ENCODE peak calls at places on chromosomes 16 and 17, in six cellular contexts. One of them, this sample, is unnamed.

GRCh38 chr17:34990921-34991365 is 10.6 kb downstream of the LIG3 start:
- DNase-seq in RWPE1: no peak
- DNase-seq in AG10803: peak; percentile 12
- DNase-seq in fibroblast of mammary gland: peak; percentile 6
- DNase-seq in AG09309: no peak
- DNase-seq in lower leg skin: no peak
- DNase-seq in this sample: no peak

GRCh38 chr17:81870155-81870977 is 771 bp downstream of the ARHGDIA start:
- DNase-seq in RWPE1: no peak
- DNase-seq in AG10803: peak; percentile 45
- DNase-seq in fibroblast of mammary gland: peak; percentile 69
- DNase-seq in AG09309: no peak
- DNase-seq in lower leg skin: peak; percentile 90
- DNase-seq in this sample: peak; percentile 34

GRCh38 chr16:70692481-70693203 is 6.8 kb upstream of the MTSS2 start:
- DNase-seq in RWPE1: no peak
- DNase-seq in AG10803: no peak
- DNase-seq in fibroblast of mammary gland: no peak
- DNase-seq in AG09309: no peak
- DNase-seq in lower leg skin: no peak
- DNase-seq in this sample: no peak

GRCh38 chr16:9072806-9073341 is 18.6 kb upstream of the HAPSTR1 start:
- DNase-seq in RWPE1: peak; percentile 42
- DNase-seq in AG10803: peak; percentile 91
- DNase-seq in fibroblast of mammary gland: peak; percentile 94
- DNase-seq in AG09309: peak; percentile 77
- DNase-seq in lower leg skin: no peak
- DNase-seq in this sample: no peak

GRCh38 chr17:83143817-83144231 is 64.4 kb downstream of the METRNL start:
- DNase-seq in RWPE1: no peak
- DNase-seq in AG10803: no peak
- DNase-seq in fibroblast of mammary gland: no peak
- DNase-seq in AG09309: no peak
- DNase-seq in lower leg skin: peak; percentile 53
- DNase-seq in this sample: no peak

GRCh38 chr17:52827526-52827925 is 669.0 kb upstream of the CA10 start:
- DNase-seq in RWPE1: no peak
- DNase-seq in AG10803: no peak
- DNase-seq in fibroblast of mammary gland: no peak
- DNase-seq in AG09309: no peak
- DNase-seq in lower leg skin: no peak
- DNase-seq in this sample: no peak

GRCh38 chr17:41666336-41666680 is 22.4 kb upstream of the EIF1 start:
- DNase-seq in RWPE1: no peak
- DNase-seq in AG10803: peak; percentile 45
- DNase-seq in fibroblast of mammary gland: peak; percentile 41
- DNase-seq in AG09309: no peak
- DNase-seq in lower leg skin: no peak
- DNase-seq in this sample: peak; percentile 67

GRCh38 chr17:35588196-35588920 is 1.2 kb downstream of the AP2B1 start:
- DNase-seq in RWPE1: peak; percentile 89
- DNase-seq in AG10803: peak; percentile 39
- DNase-seq in fibroblast of mammary gland: peak; percentile 56
- DNase-seq in AG09309: no peak
- DNase-seq in lower leg skin: no peak
- DNase-seq in this sample: peak; percentile 60

GRCh38 chr16:35908942-35909341 is 2449.5 kb downstream of the TP53TG3F start:
- DNase-seq in RWPE1: no peak
- DNase-seq in AG10803: no peak
- DNase-seq in fibroblast of mammary gland: no peak
- DNase-seq in AG09309: no peak
- DNase-seq in lower leg skin: no peak
- DNase-seq in this sample: no peak

GRCh38 chr17:46719889-46720288 is 98.6 kb downstream of the WNT3 start:
- DNase-seq in RWPE1: no peak
- DNase-seq in AG10803: no peak
- DNase-seq in fibroblast of mammary gland: no peak
- DNase-seq in AG09309: no peak
- DNase-seq in lower leg skin: no peak
- DNase-seq in this sample: no peak

GRCh38 chr16:21646721-21647561 is 5.5 kb downstream of the IGSF6 start:
- DNase-seq in RWPE1: no peak
- DNase-seq in AG10803: no peak
- DNase-seq in fibroblast of mammary gland: no peak
- DNase-seq in AG09309: no peak
- DNase-seq in lower leg skin: no peak
- DNase-seq in this sample: no peak

GRCh38 chr17:16351831-16352230 is 1.4 kb downstream of the CENPV start:
- DNase-seq in RWPE1: peak; percentile 13
- DNase-seq in AG10803: peak; percentile 44
- DNase-seq in fibroblast of mammary gland: peak; percentile 52
- DNase-seq in AG09309: no peak
- DNase-seq in lower leg skin: no peak
- DNase-seq in this sample: no peak

GRCh38 chr17:34761646-34762045 is 182.3 kb downstream of the TMEM132E start:
- DNase-seq in RWPE1: no peak
- DNase-seq in AG10803: no peak
- DNase-seq in fibroblast of mammary gland: no peak
- DNase-seq in AG09309: no peak
- DNase-seq in lower leg skin: no peak
- DNase-seq in this sample: no peak

GRCh38 chr17:30590086-30590485 is 112.9 kb downstream of the GOSR1 start:
- DNase-seq in RWPE1: no peak
- DNase-seq in AG10803: no peak
- DNase-seq in fibroblast of mammary gland: no peak
- DNase-seq in AG09309: no peak
- DNase-seq in lower leg skin: no peak
- DNase-seq in this sample: no peak

GRCh38 chr17:39099686-39100293 is 51.6 kb downstream of the PLXDC1 start:
- DNase-seq in RWPE1: no peak
- DNase-seq in AG10803: peak; percentile 27
- DNase-seq in fibroblast of mammary gland: peak; percentile 70
- DNase-seq in AG09309: no peak
- DNase-seq in lower leg skin: no peak
- DNase-seq in this sample: no peak

GRCh38 chr16:31452631-31453106 is 6.6 kb upstream of the ARMC5 start:
- DNase-seq in RWPE1: peak; percentile 68
- DNase-seq in AG10803: peak; percentile 96
- DNase-seq in fibroblast of mammary gland: peak; percentile 95
- DNase-seq in AG09309: peak; percentile 82
- DNase-seq in lower leg skin: peak; percentile 75
- DNase-seq in this sample: no peak

GRCh38 chr16:2529061-2529931 is 1.9 kb downstream of the CEMP1 start:
- DNase-seq in RWPE1: no peak
- DNase-seq in AG10803: no peak
- DNase-seq in fibroblast of mammary gland: no peak
- DNase-seq in AG09309: no peak
- DNase-seq in lower leg skin: no peak
- DNase-seq in this sample: no peak

GRCh38 chr17:59702304-59702703 is 4.9 kb downstream of the PTRH2 start:
- DNase-seq in RWPE1: no peak
- DNase-seq in AG10803: no peak
- DNase-seq in fibroblast of mammary gland: no peak
- DNase-seq in AG09309: no peak
- DNase-seq in lower leg skin: no peak
- DNase-seq in this sample: no peak

GRCh38 chr17:62626719-62627218 is 701 bp upstream of the MRC2 start:
- DNase-seq in RWPE1: peak; percentile 40
- DNase-seq in AG10803: peak; percentile 87
- DNase-seq in fibroblast of mammary gland: peak; percentile 95
- DNase-seq in AG09309: peak; percentile 76
- DNase-seq in lower leg skin: no peak
- DNase-seq in this sample: no peak

GRCh38 chr17:16428098-16428882 is 12.9 kb downstream of the TRPV2 start:
- DNase-seq in RWPE1: no peak
- DNase-seq in AG10803: peak; percentile 71
- DNase-seq in fibroblast of mammary gland: peak; percentile 68
- DNase-seq in AG09309: no peak
- DNase-seq in lower leg skin: no peak
- DNase-seq in this sample: peak; percentile 58

GRCh38 chr17:73386561-73386960 is 74.8 kb upstream of the CDC42EP4 start:
- DNase-seq in RWPE1: no peak
- DNase-seq in AG10803: no peak
- DNase-seq in fibroblast of mammary gland: no peak
- DNase-seq in AG09309: no peak
- DNase-seq in lower leg skin: no peak
- DNase-seq in this sample: no peak

GRCh38 chr16:68732068-68732680 is 4.9 kb upstream of the CDH1 start:
- DNase-seq in RWPE1: peak; percentile 68
- DNase-seq in AG10803: no peak
- DNase-seq in fibroblast of mammary gland: no peak
- DNase-seq in AG09309: no peak
- DNase-seq in lower leg skin: no peak
- DNase-seq in this sample: peak; percentile 87

GRCh38 chr17:82241183-82241925 is 12.5 kb downstream of the SLC16A3 start:
- DNase-seq in RWPE1: peak; percentile 74
- DNase-seq in AG10803: peak; percentile 69
- DNase-seq in fibroblast of mammary gland: peak; percentile 71
- DNase-seq in AG09309: no peak
- DNase-seq in lower leg skin: peak; percentile 95
- DNase-seq in this sample: peak; percentile 48

GRCh38 chr17:32276217-32276616 is 10.6 kb downstream of the RHBDL3 start:
- DNase-seq in RWPE1: no peak
- DNase-seq in AG10803: no peak
- DNase-seq in fibroblast of mammary gland: no peak
- DNase-seq in AG09309: no peak
- DNase-seq in lower leg skin: no peak
- DNase-seq in this sample: no peak

GRCh38 chr17:82003411-82004381 is 19.0 kb downstream of the CENPX start:
- DNase-seq in RWPE1: peak; percentile 94
- DNase-seq in AG10803: peak; percentile 93
- DNase-seq in fibroblast of mammary gland: peak; percentile 96
- DNase-seq in AG09309: peak; percentile 76
- DNase-seq in lower leg skin: peak; percentile 92
- DNase-seq in this sample: peak; percentile 76

GRCh38 chr16:67966549-67967182 is 1.8 kb downstream of the SLC12A4 start:
- DNase-seq in RWPE1: no peak
- DNase-seq in AG10803: peak; percentile 68
- DNase-seq in fibroblast of mammary gland: peak; percentile 74
- DNase-seq in AG09309: no peak
- DNase-seq in lower leg skin: no peak
- DNase-seq in this sample: no peak

GRCh38 chr16:15972046-15972868 is 22.8 kb downstream of the ABCC1 start:
- DNase-seq in RWPE1: no peak
- DNase-seq in AG10803: peak; percentile 31
- DNase-seq in fibroblast of mammary gland: no peak
- DNase-seq in AG09309: no peak
- DNase-seq in lower leg skin: no peak
- DNase-seq in this sample: no peak

GRCh38 chr16:27174798-27175197 is 28.5 kb upstream of the KDM8 start:
- DNase-seq in RWPE1: peak; percentile 72
- DNase-seq in AG10803: peak; percentile 52
- DNase-seq in fibroblast of mammary gland: no peak
- DNase-seq in AG09309: no peak
- DNase-seq in lower leg skin: no peak
- DNase-seq in this sample: no peak

GRCh38 chr17:77378318-77379064 is 237.7 kb downstream of the SEC14L1 start:
- DNase-seq in RWPE1: no peak
- DNase-seq in AG10803: no peak
- DNase-seq in fibroblast of mammary gland: no peak
- DNase-seq in AG09309: no peak
- DNase-seq in lower leg skin: no peak
- DNase-seq in this sample: no peak

GRCh38 chr16:56343661-56344517 is 81.5 kb downstream of the AMFR start:
- DNase-seq in RWPE1: peak; percentile 44
- DNase-seq in AG10803: peak; percentile 3
- DNase-seq in fibroblast of mammary gland: peak; percentile 9
- DNase-seq in AG09309: no peak
- DNase-seq in lower leg skin: no peak
- DNase-seq in this sample: no peak

GRCh38 chr16:11781773-11782172 is 15.3 kb downstream of the ZC3H7A start:
- DNase-seq in RWPE1: peak; percentile 70
- DNase-seq in AG10803: peak; percentile 52
- DNase-seq in fibroblast of mammary gland: no peak
- DNase-seq in AG09309: no peak
- DNase-seq in lower leg skin: no peak
- DNase-seq in this sample: no peak

GRCh38 chr17:81322271-81323082 is 27.4 kb upstream of the SLC38A10 start:
- DNase-seq in RWPE1: no peak
- DNase-seq in AG10803: peak; percentile 17
- DNase-seq in fibroblast of mammary gland: peak; percentile 41
- DNase-seq in AG09309: no peak
- DNase-seq in lower leg skin: no peak
- DNase-seq in this sample: no peak

GRCh38 chr17:50238594-50239287 is 35.5 kb upstream of the TMEM92 start:
- DNase-seq in RWPE1: no peak
- DNase-seq in AG10803: no peak
- DNase-seq in fibroblast of mammary gland: peak; percentile 42
- DNase-seq in AG09309: no peak
- DNase-seq in lower leg skin: no peak
- DNase-seq in this sample: no peak

GRCh38 chr17:76139801-76140660 is 1.0 kb downstream of the FOXJ1 start:
- DNase-seq in RWPE1: no peak
- DNase-seq in AG10803: no peak
- DNase-seq in fibroblast of mammary gland: peak; percentile 7
- DNase-seq in AG09309: no peak
- DNase-seq in lower leg skin: no peak
- DNase-seq in this sample: no peak
- TF ChIP-seq CTCF in RWPE1: no peak
- TF ChIP-seq CTCF in AG10803: no peak
- TF ChIP-seq CTCF in fibroblast of mammary gland: no peak
- TF ChIP-seq CTCF in AG09309: no peak
- TF ChIP-seq CTCF in lower leg skin: no peak
- TF ChIP-seq CTCF in this sample: no peak

GRCh38 chr16:77406680-77407079 is 28.2 kb downstream of the ADAMTS18 start:
- DNase-seq in RWPE1: no peak
- DNase-seq in AG10803: peak; percentile 15
- DNase-seq in fibroblast of mammary gland: peak; percentile 23
- DNase-seq in AG09309: no peak
- DNase-seq in lower leg skin: no peak
- DNase-seq in this sample: no peak
- TF ChIP-seq CTCF in RWPE1: no peak
- TF ChIP-seq CTCF in AG10803: peak; percentile 59
- TF ChIP-seq CTCF in fibroblast of mammary gland: peak; percentile 43
- TF ChIP-seq CTCF in AG09309: peak; percentile 30
- TF ChIP-seq CTCF in lower leg skin: no peak
- TF ChIP-seq CTCF in this sample: no peak

GRCh38 chr16:87344931-87345631 is 27.9 kb upstream of the C16orf95 start:
- DNase-seq in RWPE1: no peak
- DNase-seq in AG10803: no peak
- DNase-seq in fibroblast of mammary gland: no peak
- DNase-seq in AG09309: no peak
- DNase-seq in lower leg skin: no peak
- DNase-seq in this sample: no peak
- TF ChIP-seq CTCF in RWPE1: no peak
- TF ChIP-seq CTCF in AG10803: no peak
- TF ChIP-seq CTCF in fibroblast of mammary gland: no peak
- TF ChIP-seq CTCF in AG09309: no peak
- TF ChIP-seq CTCF in lower leg skin: no peak
- TF ChIP-seq CTCF in this sample: no peak

GRCh38 chr17:17434477-17434876 is 42.3 kb upstream of the MED9 start:
- DNase-seq in RWPE1: no peak
- DNase-seq in AG10803: no peak
- DNase-seq in fibroblast of mammary gland: no peak
- DNase-seq in AG09309: no peak
- DNase-seq in lower leg skin: peak; percentile 9
- DNase-seq in this sample: no peak
- TF ChIP-seq CTCF in RWPE1: no peak
- TF ChIP-seq CTCF in AG10803: no peak
- TF ChIP-seq CTCF in fibroblast of mammary gland: no peak
- TF ChIP-seq CTCF in AG09309: no peak
- TF ChIP-seq CTCF in lower leg skin: no peak
- TF ChIP-seq CTCF in this sample: no peak

This sample was measured in Calu3.